ENCODE peak calls at places on chromosomes 5 and 9, in nine cellular contexts. J, L, O, K, Y, T, C, S and Q are unnamed samples.

GRCh38 chr9:130869250-130869649 is 27.4 kb downstream of the QRFP start:
- DNase-seq in S (no peak), T (peak; percentile 70), C (no peak), L (no peak), K (peak; percentile 80), Y (peak; percentile 61), O (no peak), J (no peak), Q (peak; percentile 68)

GRCh38 chr5:137014731-137015130 is 484.4 kb downstream of the SPOCK1 start:
- DNase-seq in L (no peak), C (no peak), Y (no peak), S (no peak), T (no peak), K (no peak), J (no peak), O (no peak), Q (no peak)

GRCh38 chr5:96896806-96897205 is 20.5 kb downstream of the ERAP2 start:
- DNase-seq in O (no peak), T (no peak), C (no peak), Y (no peak), J (peak; percentile 81), K (no peak), L (no peak), S (peak; percentile 61), Q (no peak)

GRCh38 chr9:123742009-123742767 is 187.7 kb downstream of the DENND1A start:
- DNase-seq in J (no peak), Y (no peak), L (no peak), S (no peak), K (peak; percentile 29), T (peak; percentile 43), C (peak; percentile 66), O (peak; percentile 65), Q (no peak)

GRCh38 chr5:74382864-74383618 is 257.5 kb downstream of the ENC1 start:
- DNase-seq in J (no peak), S (no peak), O (no peak), Y (peak; percentile 72), L (no peak), K (peak; percentile 41), C (peak; percentile 74), T (peak; percentile 68), Q (peak; percentile 74)

GRCh38 chr9:110671849-110672248 is 3.3 kb downstream of the MUSK start:
- DNase-seq in O (no peak), K (no peak), T (no peak), Y (no peak), S (no peak), L (no peak), C (no peak), J (no peak), Q (no peak)

GRCh38 chr9:137053944-137054931 is at the start of gene ENTPD2:
- DNase-seq in Y (no peak), S (peak; percentile 75), O (no peak), K (no peak), C (no peak), L (peak; percentile 93), T (no peak), J (no peak), Q (no peak)

GRCh38 chr5:181217111-181217804 is 5.8 kb upstream of the TRIM41 start:
- DNase-seq in T (peak; percentile 75), K (peak; percentile 47), C (no peak), J (peak; percentile 82), S (peak; percentile 61), O (peak; percentile 79), Y (peak; percentile 50), L (peak; percentile 86), Q (peak; percentile 52)

GRCh38 chr9:127805620-127806019 is 2.9 kb downstream of the FPGS start:
- DNase-seq in T (no peak), L (no peak), Y (no peak), S (peak; percentile 52), J (peak; percentile 65), K (no peak), C (no peak), O (no peak), Q (no peak)

GRCh38 chr9:129567842-129568559 is 52.9 kb downstream of the C9orf50 start:
- DNase-seq in J (no peak), K (peak; percentile 64), L (peak; percentile 75), C (no peak), O (peak; percentile 88), T (no peak), S (no peak), Y (no peak), Q (peak; percentile 54)

GRCh38 chr9:129569506-129570449 is 51.1 kb downstream of the C9orf50 start:
- DNase-seq in O (no peak), K (no peak), T (no peak), Y (no peak), C (no peak), S (no peak), L (no peak), J (peak; percentile 21), Q (no peak)

GRCh38 chr9:129570450-129571297 is 50.2 kb downstream of the C9orf50 start:
- DNase-seq in C (peak; percentile 73), L (no peak), Y (peak; percentile 76), K (peak; percentile 82), J (no peak), T (peak; percentile 62), O (peak; percentile 89), S (no peak), Q (peak; percentile 74)

GRCh38 chr9:129567329-129567728 is 53.6 kb downstream of the C9orf50 start:
- DNase-seq in T (no peak), S (no peak), J (no peak), K (no peak), C (no peak), Y (no peak), O (no peak), L (no peak), Q (no peak)

GRCh38 chr9:129568560-129569505 is 52.1 kb downstream of the C9orf50 start:
- DNase-seq in T (peak; percentile 67), S (peak; percentile 56), C (no peak), J (no peak), L (peak; percentile 88), O (peak; percentile 80), K (peak; percentile 61), Y (no peak), Q (peak; percentile 77)
- H3K27ac ChIP-seq in T (peak overlapping the region; percentile 16), S (peak overlapping the region; percentile 62), C (peak overlapping the region; percentile 77), J (no peak overlapping the region), L (peak overlapping the region; percentile 7), O (peak overlapping the region; percentile 91), K (peak overlapping the region; percentile 93), Y (peak overlapping the region; percentile 68), Q (peak overlapping the region; percentile 86)

GRCh38 chr9:134258332-134258731 is 67.9 kb upstream of the RXRA start:
- DNase-seq in T (no peak), C (no peak), J (no peak), Y (no peak), L (no peak), K (no peak), S (no peak), O (no peak), Q (no peak)

GRCh38 chr9:134251296-134251695 is 75.0 kb upstream of the RXRA start:
- DNase-seq in Y (no peak), T (no peak), O (no peak), J (no peak), C (no peak), K (no peak), S (no peak), L (no peak), Q (no peak)

GRCh38 chr9:134252084-134252830 is 74.0 kb upstream of the RXRA start:
- DNase-seq in S (no peak), J (no peak), K (peak; percentile 68), Y (no peak), O (no peak), L (no peak), T (peak; percentile 83), C (no peak), Q (no peak)

GRCh38 chr9:134258828-134259546 is 67.3 kb upstream of the RXRA start:
- DNase-seq in C (no peak), S (no peak), O (no peak), Y (no peak), J (no peak), K (no peak), T (no peak), L (no peak), Q (no peak)

DNA sequence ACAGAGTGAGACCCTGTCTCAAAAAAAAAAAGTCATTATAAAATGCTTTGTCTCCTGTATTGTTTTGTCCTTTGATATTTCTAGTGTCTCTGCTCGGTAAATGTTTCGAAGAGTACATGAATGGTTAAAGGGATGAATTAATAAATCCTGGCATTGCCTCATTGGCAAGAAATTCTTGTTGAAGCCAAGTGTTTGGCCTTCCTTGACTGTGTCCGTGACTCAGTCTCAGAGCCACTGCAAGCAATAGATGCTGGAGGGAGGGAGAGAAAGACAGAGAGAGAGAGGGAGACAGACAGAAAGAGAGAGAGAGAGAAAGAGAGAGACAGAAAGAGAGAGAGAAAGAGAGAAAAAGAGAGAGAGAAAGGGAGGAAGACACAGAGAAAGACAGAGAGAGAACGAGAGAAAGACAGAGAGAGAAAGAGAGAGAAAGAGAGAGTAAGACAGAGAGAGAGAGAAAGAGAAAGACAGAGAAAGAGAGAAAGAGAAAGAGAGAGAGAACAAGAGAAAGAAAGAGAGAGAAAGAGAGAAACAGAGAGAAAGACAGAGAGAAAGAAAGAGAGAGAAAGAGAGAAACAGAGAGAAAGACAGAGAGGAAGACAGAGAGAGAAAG is 72.6 kb upstream of the RXRA start:
- DNase-seq in S (no peak), J (no peak), C (no peak), T (no peak), Y (no peak), O (no peak), K (peak; percentile 60), L (no peak), Q (no peak)
- TF ChIP-seq CTCF in S (no peak), J (no peak), C (no peak), T (no peak), Y (no peak), O (no peak), K (no peak), L (no peak), Q (no peak)

GRCh38 chr5:157823655-157824054 is 35.3 kb downstream of the CLINT1 start:
- DNase-seq in K (no peak), Y (no peak), T (no peak), S (no peak), C (no peak), O (no peak), J (no peak), L (peak; percentile 36), Q (no peak)

GRCh38 chr5:157828949-157829639 is 29.9 kb downstream of the CLINT1 start:
- DNase-seq in J (no peak), O (no peak), C (no peak), S (no peak), K (no peak), L (no peak), T (no peak), Y (no peak), Q (no peak)

GRCh38 chr5:157821822-157822622 is 36.9 kb downstream of the CLINT1 start:
- DNase-seq in K (no peak), T (no peak), Y (peak; percentile 25), L (no peak), J (no peak), C (no peak), S (no peak), O (no peak), Q (no peak)

GRCh38 chr5:157828031-157828948 is 30.7 kb downstream of the CLINT1 start:
- DNase-seq in L (no peak), S (no peak), Y (no peak), O (no peak), C (no peak), J (peak; percentile 73), K (no peak), T (no peak), Q (no peak)

GRCh38 chr5:157827429-157827828 is 31.5 kb downstream of the CLINT1 start:
- DNase-seq in C (no peak), T (no peak), K (no peak), S (no peak), J (no peak), L (no peak), Y (no peak), O (no peak), Q (no peak)
- H3K27ac ChIP-seq in C (no peak overlapping the region), T (peak overlapping the region; percentile 13), K (peak overlapping the region; percentile 2), S (no peak overlapping the region), J (peak overlapping the region; percentile 96), L (no peak overlapping the region), Y (no peak overlapping the region), O (no peak overlapping the region), Q (peak overlapping the region; percentile 58)

GRCh38 chr5:133294380-133294779 is 242.6 kb downstream of the HSPA4 start:
- DNase-seq in J (no peak), Y (no peak), L (no peak), C (no peak), O (no peak), K (no peak), T (no peak), S (no peak), Q (no peak)
- TF ChIP-seq CTCF in J (no peak), Y (no peak), L (no peak), C (no peak), O (no peak), K (no peak), T (no peak), S (no peak), Q (no peak)